ENCODE peak calls at places on chromosome 6, in five cellular contexts. L, R, T, M and N are unnamed samples.

GRCh38 chr6:157314705-157315321 is 8.5 kb downstream of the TMEM242 start:
- DNase-seq in L (peak), R (no peak), T (peak), M (peak), N (no peak)

GRCh38 chr6:32483968-32484613 is 44.4 kb downstream of the HLA-DRA start:
- DNase-seq in L (no peak), R (no peak), T (no peak), M (no peak), N (no peak)

GRCh38 chr6:32689531-32690505 is 23.4 kb upstream of the HLA-DQB1 start:
- DNase-seq in L (peak), R (no peak), T (no peak), M (peak), N (no peak)

GRCh38 chr6:6193221-6193745 is 127.2 kb downstream of the F13A1 start:
- DNase-seq in L (no peak), R (no peak), T (no peak), M (no peak), N (no peak)

GRCh38 chr6:102389994-102390393 is 996.5 kb downstream of the GRIK2 start:
- DNase-seq in L (no peak), R (no peak), T (no peak), M (no peak), N (no peak)

GRCh38 chr6:80932364-80932763 is 820.1 kb downstream of the TENT5A start:
- DNase-seq in L (no peak), R (no peak), T (no peak), M (peak), N (no peak)

GRCh38 chr6:112372213-112372806 is 25.2 kb downstream of the RFPL4B start:
- DNase-seq in L (peak), R (no peak), T (peak), M (peak), N (no peak)

GRCh38 chr6:14968056-14968643 is 277.7 kb upstream of the JARID2 start:
- DNase-seq in L (no peak), R (no peak), T (no peak), M (no peak), N (no peak)

GRCh38 chr6:2203264-2203663 is 42.1 kb downstream of the GMDS start:
- DNase-seq in L (no peak), R (no peak), T (no peak), M (no peak), N (no peak)

GRCh38 chr6:25991785-25992412 is 29.3 kb downstream of the TRIM38 start:
- DNase-seq in L (peak), R (peak), T (peak), M (peak), N (peak)

GRCh38 chr6:105993769-105994521 is 92.2 kb upstream of the PRDM1 start:
- DNase-seq in L (no peak), R (no peak), T (peak), M (peak), N (peak)

GRCh38 chr6:122903266-122903915 is 92.6 kb upstream of the CLVS2 start:
- DNase-seq in L (no peak), R (no peak), T (no peak), M (no peak), N (no peak)

GRCh38 chr6:93252930-93253329 is 166.4 kb downstream of the EPHA7 start:
- DNase-seq in L (no peak), R (no peak), T (no peak), M (no peak), N (no peak)

GRCh38 chr6:157510329-157511188 is 129.6 kb downstream of the ZDHHC14 start:
- DNase-seq in L (no peak), R (no peak), T (no peak), M (no peak), N (no peak)

GRCh38 chr6:41813469-41813868 is 26.0 kb downstream of the TOMM6 start:
- DNase-seq in L (no peak), R (no peak), T (no peak), M (no peak), N (no peak)

GRCh38 chr6:14177413-14178082 is 60.0 kb downstream of the CD83 start:
- DNase-seq in L (no peak), R (no peak), T (no peak), M (no peak), N (no peak)

GRCh38 chr6:90537027-90537426 is 49.8 kb downstream of the MAP3K7 start:
- DNase-seq in L (no peak), R (no peak), T (no peak), M (peak), N (no peak)

GRCh38 chr6:118514689-118515088 is 33.4 kb upstream of the PLN start:
- DNase-seq in L (no peak), R (no peak), T (no peak), M (no peak), N (no peak)

GRCh38 chr6:13629459-13630116 is 14.5 kb downstream of the NOL7 start:
- DNase-seq in L (no peak), R (no peak), T (no peak), M (peak), N (no peak)

GRCh38 chr6:118709859-118710350 is 58.5 kb upstream of the CEP85L start:
- DNase-seq in L (peak), R (peak), T (no peak), M (peak), N (no peak)

GRCh38 chr6:136961848-136962247 is 39.7 kb downstream of the SLC35D3 start:
- DNase-seq in L (no peak), R (no peak), T (no peak), M (no peak), N (no peak)

GRCh38 chr6:54515013-54515412 is 206.8 kb downstream of the TINAG start:
- DNase-seq in L (no peak), R (no peak), T (no peak), M (no peak), N (no peak)

GRCh38 chr6:107110200-107110599 is 5.1 kb downstream of the BEND3 start:
- DNase-seq in L (peak), R (no peak), T (no peak), M (no peak), N (no peak)

GRCh38 chr6:38671885-38672467 is 31.0 kb downstream of the GLO1 start:
- DNase-seq in L (peak), R (peak), T (peak), M (peak), N (peak)

GRCh38 chr6:33417127-33417902 is 592 bp downstream of the CUTA start:
- DNase-seq in L (no peak), R (no peak), T (no peak), M (peak), N (peak)

GRCh38 chr6:34511923-34512737 is 44.0 kb downstream of the SPDEF start:
- DNase-seq in L (no peak), R (no peak), T (no peak), M (no peak), N (no peak)

GRCh38 chr6:18115356-18115755 is 7.1 kb downstream of the NHLRC1 start:
- DNase-seq in L (no peak), R (no peak), T (no peak), M (no peak), N (no peak)

GRCh38 chr6:120405947-120406346 is 928.3 kb downstream of the TBC1D32 start:
- DNase-seq in L (no peak), R (no peak), T (no peak), M (no peak), N (peak)

GRCh38 chr6:36793296-36793912 is 45.8 kb downstream of the CPNE5 start:
- DNase-seq in L (no peak), R (no peak), T (no peak), M (no peak), N (no peak)

GRCh38 chr6:105374010-105374420 is 28.9 kb downstream of the PREP start:
- DNase-seq in L (no peak), R (no peak), T (no peak), M (peak), N (no peak)

GRCh38 chr6:32752580-32752979 is 10.8 kb downstream of the HLA-DQB2 start:
- DNase-seq in L (no peak), R (no peak), T (no peak), M (peak), N (no peak)

GRCh38 chr6:106608080-106608668 is 21.1 kb downstream of the RTN4IP1 start:
- DNase-seq in L (peak), R (peak), T (peak), M (peak), N (no peak)

GRCh38 chr6:144314003-144314485 is 28.9 kb downstream of the UTRN start:
- DNase-seq in L (no peak), R (no peak), T (no peak), M (peak), N (no peak)

GRCh38 chr6:124962617-124963415 is 579 bp downstream of the RNF217 start:
- DNase-seq in L (no peak), R (peak), T (peak), M (peak), N (peak)
- TF ChIP-seq CTCF in L (no peak), R (no peak), T (no peak), M (no peak), N (no peak)

GRCh38 chr6:150865043-150865405 is 478 bp upstream of the MTHFD1L start:
- DNase-seq in L (no peak), R (no peak), T (no peak), M (no peak), N (no peak)

GRCh38 chr6:150867117-150867516 is 1.6 kb downstream of the MTHFD1L start:
- DNase-seq in L (peak), R (no peak), T (no peak), M (no peak), N (peak)

GRCh38 chr6:150866147-150867073 is 908 bp downstream of the MTHFD1L start:
- DNase-seq in L (peak), R (peak), T (peak), M (peak), N (peak)

GRCh38 chr6:150863213-150863928 is 2.1 kb upstream of the MTHFD1L start:
- DNase-seq in L (no peak), R (no peak), T (no peak), M (no peak), N (no peak)

GRCh38 chr6:150865406-150866146 is at the start of gene MTHFD1L:
- DNase-seq in L (peak), R (peak), T (peak), M (peak), N (peak)
- TF ChIP-seq CTCF in L (peak), R (peak), T (peak), M (peak), N (peak)

DNA sequence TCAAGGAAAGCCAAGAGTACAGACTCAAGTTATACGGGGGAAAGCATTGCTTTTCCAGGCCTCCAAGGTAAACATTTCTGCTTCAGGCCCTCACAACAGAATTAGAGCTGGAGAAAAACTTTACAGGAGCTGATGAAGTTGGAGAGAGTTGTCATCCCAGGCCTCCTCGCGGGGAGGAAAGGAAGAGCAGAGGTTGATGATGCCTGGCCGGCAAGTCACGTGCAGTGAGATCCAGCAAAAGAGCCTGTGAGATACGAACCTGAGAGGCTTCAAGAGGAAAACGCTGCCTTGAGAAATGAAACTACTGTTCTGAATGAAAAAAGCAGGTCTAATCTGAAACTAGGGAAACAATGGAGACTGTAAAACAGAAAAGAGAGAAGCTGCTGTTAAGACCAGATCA is 122.9 kb downstream of the FAM120B start:
- DNase-seq in L (no peak), R (peak), T (no peak), M (peak), N (no peak)
- TF ChIP-seq CTCF in L (no peak), R (no peak), T (no peak), M (peak), N (no peak)

GRCh38 chr6:134691180-134691579 is 258.7 kb downstream of the ALDH8A1 start:
- DNase-seq in L (no peak), R (no peak), T (no peak), M (no peak), N (no peak)
- TF ChIP-seq CTCF in L (no peak), R (no peak), T (no peak), M (no peak), N (no peak)

GRCh38 chr6:68196645-68197044 is 438.4 kb upstream of the ADGRB3 start:
- DNase-seq in L (peak), R (no peak), T (no peak), M (peak), N (no peak)
- TF ChIP-seq CTCF in L (peak), R (no peak), T (peak), M (peak), N (no peak)

DNA sequence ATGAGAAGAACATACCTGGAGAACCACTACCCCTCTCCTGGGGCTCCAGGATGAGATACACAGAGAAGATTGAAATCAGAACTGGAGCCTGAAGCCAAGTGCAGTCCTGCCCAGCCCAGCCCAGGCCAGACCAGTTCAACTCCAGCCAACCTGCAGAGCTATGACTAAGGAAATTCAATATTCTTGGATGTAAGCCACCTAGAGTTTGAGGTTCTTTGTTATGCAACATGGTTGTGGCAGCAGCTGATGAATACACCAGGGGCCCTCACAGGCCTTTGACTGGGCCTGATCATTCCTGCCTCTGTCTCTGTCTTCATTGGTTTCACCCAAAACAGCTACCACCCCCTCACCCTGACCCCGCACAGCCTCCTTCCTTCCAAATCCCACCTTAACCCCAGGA is 167.8 kb downstream of the LRFN2 start:
- DNase-seq in L (no peak), R (no peak), T (no peak), M (peak), N (no peak)
- TF ChIP-seq CTCF in L (no peak), R (no peak), T (no peak), M (no peak), N (no peak)

DNA sequence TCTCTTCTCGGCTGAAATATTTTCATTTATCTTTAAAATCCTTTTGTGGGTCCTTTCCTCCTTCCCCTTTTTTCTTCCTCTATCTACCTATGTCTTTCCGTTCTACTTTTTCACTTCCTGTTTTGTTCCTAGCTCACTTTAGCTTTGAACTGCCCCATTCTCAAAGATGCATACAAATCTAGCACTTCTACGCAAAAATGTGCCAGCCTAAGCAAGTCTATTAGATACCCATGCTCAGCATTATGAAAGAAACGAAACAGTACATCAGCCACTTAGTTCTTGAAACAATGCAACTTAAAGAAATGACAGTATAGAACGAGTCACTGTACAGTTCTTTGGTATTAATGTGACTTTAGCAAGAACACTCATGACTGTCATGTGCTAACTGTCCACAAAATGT is 47.3 kb upstream of the MARCKS start:
- DNase-seq in L (peak), R (no peak), T (no peak), M (no peak), N (no peak)
- TF ChIP-seq CTCF in L (no peak), R (no peak), T (no peak), M (no peak), N (no peak)

DNA sequence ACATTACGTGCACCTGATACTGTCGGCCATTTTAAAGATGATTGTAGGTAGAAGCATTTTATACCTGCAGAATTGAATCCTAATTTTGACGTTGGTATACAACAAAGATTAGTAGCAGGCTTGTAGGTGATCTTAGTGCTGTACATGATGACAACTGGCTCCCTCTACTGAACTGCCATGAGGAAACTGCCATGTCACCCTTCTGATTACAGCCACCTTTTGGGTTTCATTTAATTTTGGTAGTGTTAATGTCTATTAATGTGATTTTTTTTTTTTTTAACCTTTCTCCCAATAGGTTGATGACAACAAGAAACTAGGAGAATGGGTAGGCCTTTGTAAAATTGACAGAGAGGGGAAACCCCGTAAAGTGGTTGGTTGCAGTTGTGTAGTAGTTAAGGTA is 2.3 kb downstream of the RPS12 start:
- DNase-seq in L (peak), R (no peak), T (no peak), M (no peak), N (no peak)
- TF ChIP-seq CTCF in L (peak), R (no peak), T (no peak), M (no peak), N (no peak)